ENCODE peak calls at places on chromosomes 5 and 9, in nine cellular contexts. P is progenitor cell of endocrine pancreas, M is GM19239, D is NB4, V is pulmonary artery endothelial cell, G is left cardiac atrium, A is GOT3, T is DMS79, N is astrocyte of the spinal cord. L is an unnamed sample.

GRCh38 chr9:72924116-72924790 is 28.6 kb downstream of the ALDH1A1 start:
- DNase-seq in P (no peak), M (no peak), D (no peak), V (no peak), G (no peak), A (no peak), T (no peak), N (no peak), L (no peak)

GRCh38 chr9:87067426-87067825 is 120.1 kb upstream of the GAS1 start:
- DNase-seq in P (no peak), M (no peak), D (no peak), V (no peak), G (no peak), A (no peak), T (no peak), N (no peak), L (no peak)

GRCh38 chr5:179368806-179369529 is 23.7 kb upstream of the ADAMTS2 start:
- DNase-seq in P (no peak), M (no peak), D (no peak), V (no peak), G (no peak), A (no peak), T (no peak), N (no peak), L (peak; percentile 34)

GRCh38 chr9:128254362-128254761 is 21.4 kb downstream of the GOLGA2 start:
- DNase-seq in P (no peak), M (no peak), D (no peak), V (no peak), G (no peak), A (no peak), T (no peak), N (no peak), L (no peak)

GRCh38 chr9:137068539-137069507 is 1.5 kb downstream of the SAPCD2 start:
- DNase-seq in P (no peak), M (no peak), D (peak; percentile 65), V (no peak), G (no peak), A (no peak), T (no peak), N (no peak), L (no peak)

GRCh38 chr9:89422151-89422918 is 75.6 kb downstream of the SEMA4D start:
- DNase-seq in P (no peak), M (no peak), D (peak; percentile 89), V (no peak), G (no peak), A (no peak), T (no peak), N (peak; percentile 73), L (no peak)

GRCh38 chr9:123749580-123750202 is 180.2 kb downstream of the DENND1A start:
- DNase-seq in P (no peak), M (peak; percentile 18), D (peak; percentile 65), V (no peak), G (no peak), A (no peak), T (no peak), N (no peak), L (no peak)

GRCh38 chr9:26955222-26955903 is 849 bp upstream of the IFT74 start:
- DNase-seq in P (no peak), M (no peak), D (peak; percentile 76), V (no peak), G (no peak), A (no peak), T (no peak), N (no peak), L (no peak)

GRCh38 chr5:150066901-150067396 is 19.4 kb downstream of the CSF1R start:
- DNase-seq in P (no peak), M (no peak), D (peak; percentile 96), V (no peak), G (no peak), A (no peak), T (no peak), N (peak; percentile 56), L (no peak)

GRCh38 chr5:139811076-139811607 is 15.5 kb downstream of the PSD2 start:
- DNase-seq in P (no peak), M (no peak), D (no peak), V (no peak), G (peak; percentile 3), A (no peak), T (no peak), N (no peak), L (peak; percentile 6)

GRCh38 chr5:28402590-28403301 is 1364.4 kb upstream of the CDH9 start:
- DNase-seq in P (no peak), M (no peak), D (no peak), V (no peak), G (no peak), A (no peak), T (no peak), N (no peak), L (no peak)

GRCh38 chr9:116349684-116350083 is 196.1 kb downstream of the PAPPA start:
- DNase-seq in P (no peak), M (no peak), D (no peak), V (no peak), G (no peak), A (no peak), T (no peak), N (no peak), L (no peak)

GRCh38 chr5:147310059-147310704 is 75.4 kb downstream of the STK32A start:
- DNase-seq in P (no peak), M (no peak), D (peak; percentile 49), V (peak; percentile 69), G (peak; percentile 28), A (peak; percentile 73), T (peak; percentile 66), N (peak; percentile 81), L (peak; percentile 87)

GRCh38 chr5:143002459-143003327 is 232.5 kb downstream of the ARHGAP26 start:
- DNase-seq in P (no peak), M (peak; percentile 45), D (peak; percentile 97), V (peak; percentile 92), G (peak; percentile 36), A (peak; percentile 48), T (no peak), N (peak; percentile 91), L (no peak)

GRCh38 chr5:165497707-165498106 is 1992.3 kb downstream of the MAT2B start:
- DNase-seq in P (no peak), M (no peak), D (peak; percentile 36), V (no peak), G (no peak), A (no peak), T (no peak), N (no peak), L (no peak)

GRCh38 chr5:150406120-150407096 is 6.3 kb downstream of the CD74 start:
- DNase-seq in P (no peak), M (no peak), D (no peak), V (no peak), G (no peak), A (no peak), T (no peak), N (no peak), L (no peak)

L was measured in aorta.